ENCODE peak calls at places on chromosomes 13 and 19, in eight cellular contexts. L, B, R, X, C, Z, E and W are unnamed samples.

GRCh38 chr19:38031423-38031770 is 124.4 kb downstream of the SIPA1L3 start:
- DNase-seq in L (no peak), B (no peak), Z (no peak), C (no peak), R (no peak), X (no peak), E (no peak), W (no peak)

GRCh38 chr13:51928231-51928630 is 66.5 kb downstream of the CCDC70 start:
- DNase-seq in C (no peak), R (no peak), X (no peak), B (no peak), Z (no peak), E (no peak), L (no peak), W (no peak)

GRCh38 chr13:67052550-67053237 is 177.4 kb downstream of the PCDH9 start:
- DNase-seq in R (no peak), L (no peak), E (no peak), X (no peak), Z (no peak), C (no peak), B (no peak), W (no peak)

GRCh38 chr13:49488563-49488962 is 7.2 kb upstream of the PHF11 start:
- DNase-seq in R (no peak), C (no peak), X (no peak), L (no peak), Z (no peak), E (no peak), B (no peak), W (no peak)

GRCh38 chr13:87172166-87172825 is 498.9 kb upstream of the SLITRK5 start:
- DNase-seq in C (no peak), X (no peak), E (no peak), Z (no peak), L (no peak), R (no peak), B (no peak), W (no peak)

GRCh38 chr13:41064493-41064892 is 3.2 kb downstream of the WBP4 start:
- DNase-seq in B (no peak), E (no peak), R (no peak), Z (no peak), X (no peak), C (no peak), L (no peak), W (no peak)

GRCh38 chr19:43574424-43575155 is 737 bp downstream of the XRCC1 start:
- DNase-seq in X (no peak), R (no peak), L (no peak), E (no peak), B (no peak), Z (no peak), C (no peak), W (no peak)

GRCh38 chr19:13118424-13119193 is 545 bp downstream of the NACC1 start:
- DNase-seq in L (peak; percentile 34), C (peak; percentile 32), E (no peak), R (peak; percentile 64), B (no peak), Z (peak; percentile 45), X (no peak), W (peak; percentile 78)

GRCh38 chr19:28485300-28485699 is 727.7 kb downstream of the UQCRFS1 start:
- DNase-seq in Z (no peak), C (no peak), L (no peak), E (no peak), B (no peak), R (no peak), X (no peak), W (no peak)

GRCh38 chr19:48755787-48756674 is 707 bp downstream of the FGF21 start:
- DNase-seq in Z (no peak), C (no peak), B (no peak), E (no peak), R (no peak), L (no peak), X (no peak), W (no peak)

GRCh38 chr13:49627831-49628652 is at the start of gene ARL11:
- DNase-seq in Z (no peak), B (peak; percentile 26), L (peak; percentile 63), R (peak; percentile 59), X (peak; percentile 78), C (peak; percentile 31), E (no peak), W (peak; percentile 68)

GRCh38 chr13:33696530-33696929 is 121.4 kb upstream of the RFC3 start:
- DNase-seq in E (no peak), Z (no peak), B (no peak), L (no peak), R (no peak), C (no peak), X (no peak), W (no peak)

GRCh38 chr19:6551607-6552450 is 21.0 kb downstream of the TNFSF9 start:
- DNase-seq in R (no peak), X (peak; percentile 35), Z (no peak), L (peak; percentile 60), E (no peak), C (no peak), B (peak; percentile 21), W (no peak)

GRCh38 chr19:23482829-23483228 is 87.6 kb upstream of the ZNF91 start:
- DNase-seq in B (no peak), Z (no peak), L (no peak), C (no peak), R (no peak), X (no peak), E (no peak), W (no peak)

GRCh38 chr19:4970558-4971423 is 1.9 kb downstream of the KDM4B start:
- DNase-seq in B (no peak), X (no peak), L (no peak), E (no peak), R (no peak), Z (no peak), C (no peak), W (no peak)

GRCh38 chr13:84137292-84137691 is 255.0 kb upstream of the SLITRK1 start:
- DNase-seq in R (no peak), X (no peak), C (no peak), E (no peak), B (peak; percentile 24), Z (no peak), L (peak; percentile 18), W (no peak)

GRCh38 chr13:101271681-101272245 is 144.5 kb downstream of the NALCN start:
- DNase-seq in B (no peak), X (no peak), E (no peak), R (no peak), L (no peak), Z (no peak), C (no peak), W (no peak)

GRCh38 chr19:33825556-33825955 is 28.9 kb downstream of the KCTD15 start:
- DNase-seq in L (no peak), C (no peak), Z (no peak), E (no peak), B (no peak), X (no peak), R (no peak), W (peak; percentile 12)

GRCh38 chr19:347946-348861 is 3.6 kb upstream of the MIER2 start:
- DNase-seq in E (no peak), R (no peak), X (no peak), C (no peak), L (no peak), B (no peak), Z (no peak), W (no peak)

GRCh38 chr13:39105110-39105509 is 66.9 kb downstream of the NHLRC3 start:
- DNase-seq in C (no peak), E (peak; percentile 20), R (no peak), Z (peak; percentile 78), L (no peak), X (no peak), B (no peak), W (no peak)

GRCh38 chr19:33235269-33235995 is 9.8 kb upstream of the SLC7A10 start:
- DNase-seq in E (peak; percentile 55), B (peak; percentile 77), C (peak; percentile 62), Z (peak; percentile 53), L (peak; percentile 76), X (peak; percentile 74), R (peak; percentile 76), W (peak; percentile 80)

GRCh38 chr13:108349269-108349668 is 79.8 kb downstream of the TNFSF13B start:
- DNase-seq in R (no peak), L (no peak), B (no peak), E (no peak), C (no peak), Z (no peak), X (no peak), W (no peak)

GRCh38 chr13:75178436-75178835 is 303.5 kb downstream of the TBC1D4 start:
- DNase-seq in E (no peak), X (no peak), R (no peak), C (no peak), L (no peak), B (no peak), Z (no peak), W (no peak)

GRCh38 chr19:45200614-45201013 is 22.0 kb downstream of the BLOC1S3 start:
- DNase-seq in B (no peak), L (no peak), R (no peak), Z (no peak), E (no peak), C (no peak), X (no peak), W (no peak)

GRCh38 chr13:44411841-44412240 is 38.2 kb downstream of the SERP2 start:
- DNase-seq in E (no peak), Z (no peak), C (no peak), L (no peak), R (no peak), X (no peak), B (no peak), W (no peak)

GRCh38 chr13:108495686-108496363 is 133.6 kb upstream of the MYO16 start:
- DNase-seq in Z (peak; percentile 64), R (no peak), B (no peak), E (no peak), L (no peak), X (no peak), C (no peak), W (no peak)

GRCh38 chr13:32098275-32098674 is 66.7 kb downstream of the FRY start:
- DNase-seq in C (no peak), E (no peak), X (no peak), L (no peak), R (no peak), B (no peak), Z (no peak), W (no peak)

GRCh38 chr19:57269515-57270250 is 10.6 kb upstream of the ZNF460 start:
- DNase-seq in Z (no peak), B (no peak), C (no peak), E (no peak), X (no peak), L (no peak), R (no peak), W (no peak)

GRCh38 chr13:25455146-25455545 is 83.4 kb downstream of the ATP8A2 start:
- DNase-seq in Z (peak; percentile 60), C (no peak), E (peak; percentile 39), L (no peak), X (no peak), B (no peak), R (no peak), W (no peak)

GRCh38 chr19:49614096-49614857 is 23.3 kb downstream of the PRR12 start:
- DNase-seq in B (no peak), E (no peak), C (no peak), Z (no peak), X (no peak), R (no peak), L (no peak), W (no peak)

GRCh38 chr13:68234278-68234677 is 1004.1 kb upstream of the PCDH9 start:
- DNase-seq in L (no peak), Z (no peak), E (no peak), C (no peak), X (no peak), R (no peak), B (no peak), W (no peak)

GRCh38 chr19:54147676-54148075 is 10.1 kb downstream of the CNOT3 start:
- DNase-seq in E (no peak), X (no peak), Z (no peak), C (no peak), R (no peak), L (no peak), B (no peak), W (no peak)

GRCh38 chr19:19460761-19461265 is 54.5 kb downstream of the TSSK6 start:
- DNase-seq in Z (no peak), B (peak; percentile 40), E (no peak), R (peak; percentile 71), X (no peak), C (peak; percentile 43), L (peak; percentile 56), W (no peak)

GRCh38 chr19:55495646-55496349 is 7.6 kb downstream of the SSC5D start:
- DNase-seq in E (no peak), L (no peak), X (no peak), B (no peak), C (no peak), Z (no peak), R (no peak), W (no peak)